ENCODE peak calls at places on chromosomes 11 and 22, in four cellular contexts. P, V, Z and G are unnamed samples. For H3K4me1 and H3K27me3, the result is how much of the 10 kb centered on the place peaks cover.

GRCh38 chr22:45101828-45102227 is 61.9 kb upstream of the NUP50 start:
- DNase-seq in P (peak), V (peak), Z (peak), G (no peak)

GRCh38 chr11:56783448-56784041 is 35.0 kb upstream of the OR9G4 start:
- DNase-seq in P (no peak), V (peak), Z (peak), G (no peak)

GRCh38 chr11:72226701-72227100 is 2.1 kb downstream of the INPPL1 start:
- DNase-seq in P (peak), V (no peak), Z (no peak), G (no peak)

GRCh38 chr11:86073948-86074347 is 5.1 kb upstream of the PICALM start:
- DNase-seq in P (no peak), V (no peak), Z (no peak), G (no peak)

GRCh38 chr22:29359469-29359868 is 28.9 kb downstream of the AP1B1 start:
- DNase-seq in P (peak), V (peak), Z (no peak), G (no peak)

GRCh38 chr22:50587407-50587806 is 4.8 kb upstream of the CHKB start:
- DNase-seq in P (no peak), V (no peak), Z (no peak), G (no peak)

GRCh38 chr11:74926304-74927030 is 22.4 kb downstream of the XRRA1 start:
- DNase-seq in P (no peak), V (no peak), Z (peak), G (no peak)

GRCh38 chr11:107598225-107599139 is 7.5 kb downstream of the ELMOD1 start:
- DNase-seq in P (no peak), V (no peak), Z (no peak), G (no peak)

GRCh38 chr11:122720482-122720881 is 65.0 kb downstream of the UBASH3B start:
- DNase-seq in P (no peak), V (no peak), Z (peak), G (no peak)

GRCh38 chr22:28411125-28411524 is 268.5 kb downstream of the TTC28 start:
- DNase-seq in P (no peak), V (no peak), Z (no peak), G (no peak)

GRCh38 chr22:43411981-43412807 is at the start of gene MPPED1:
- DNase-seq in P (no peak), V (no peak), Z (no peak), G (no peak)
- H3K4me3 ChIP-seq in P (no peak), V (no peak), Z (no peak), G (no peak)

DNA sequence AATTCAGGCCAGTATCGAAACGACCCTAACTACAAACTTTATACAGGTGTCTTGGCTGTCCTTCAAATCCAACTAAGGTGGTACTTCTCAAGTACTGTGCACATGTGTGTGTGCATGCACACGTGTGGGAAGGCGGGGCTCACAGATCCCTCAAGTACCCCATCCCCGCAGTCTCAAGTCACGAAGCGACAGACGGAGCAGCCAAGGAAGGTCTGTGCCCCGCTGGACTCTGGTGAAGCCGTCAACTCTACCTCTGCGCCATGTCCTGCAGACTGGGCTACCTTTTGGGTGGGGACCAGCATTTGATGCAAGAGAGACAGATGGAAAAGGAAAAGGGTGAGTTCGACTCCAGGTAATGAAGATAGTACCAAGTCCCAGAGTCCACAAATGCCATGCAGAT is 169.0 kb downstream of the CRYBB2 start:
- DNase-seq in P (no peak), V (no peak), Z (no peak), G (no peak)
- H3K4me1 ChIP-seq in P (under half), V (under half), Z (under half), G (under half)

GRCh38 chr11:128891410-128891861 is 280 bp downstream of the KCNJ5 start:
- DNase-seq in P (no peak), V (no peak), Z (peak), G (no peak)
- H3K27me3 ChIP-seq in P (under half), V (under half), Z (under half), G (under half)

GRCh38 chr11:326842-327580 is 6.4 kb upstream of the IFITM3 start:
- DNase-seq in P (peak), V (peak), Z (no peak), G (peak)
- H3K4me3 ChIP-seq in P (no peak), V (no peak), Z (no peak), G (no peak)

GRCh38 chr22:40486962-40487602 is 116.7 kb downstream of the SGSM3 start:
- DNase-seq in P (no peak), V (no peak), Z (no peak), G (no peak)

GRCh38 chr22:40487663-40488249 is 117.4 kb downstream of the SGSM3 start:
- DNase-seq in P (no peak), V (no peak), Z (no peak), G (no peak)

GRCh38 chr22:40485813-40486610 is 115.6 kb downstream of the SGSM3 start:
- DNase-seq in P (no peak), V (no peak), Z (peak), G (no peak)

GRCh38 chr22:40482886-40483285 is 112.5 kb downstream of the SGSM3 start:
- DNase-seq in P (no peak), V (no peak), Z (no peak), G (no peak)

DNA sequence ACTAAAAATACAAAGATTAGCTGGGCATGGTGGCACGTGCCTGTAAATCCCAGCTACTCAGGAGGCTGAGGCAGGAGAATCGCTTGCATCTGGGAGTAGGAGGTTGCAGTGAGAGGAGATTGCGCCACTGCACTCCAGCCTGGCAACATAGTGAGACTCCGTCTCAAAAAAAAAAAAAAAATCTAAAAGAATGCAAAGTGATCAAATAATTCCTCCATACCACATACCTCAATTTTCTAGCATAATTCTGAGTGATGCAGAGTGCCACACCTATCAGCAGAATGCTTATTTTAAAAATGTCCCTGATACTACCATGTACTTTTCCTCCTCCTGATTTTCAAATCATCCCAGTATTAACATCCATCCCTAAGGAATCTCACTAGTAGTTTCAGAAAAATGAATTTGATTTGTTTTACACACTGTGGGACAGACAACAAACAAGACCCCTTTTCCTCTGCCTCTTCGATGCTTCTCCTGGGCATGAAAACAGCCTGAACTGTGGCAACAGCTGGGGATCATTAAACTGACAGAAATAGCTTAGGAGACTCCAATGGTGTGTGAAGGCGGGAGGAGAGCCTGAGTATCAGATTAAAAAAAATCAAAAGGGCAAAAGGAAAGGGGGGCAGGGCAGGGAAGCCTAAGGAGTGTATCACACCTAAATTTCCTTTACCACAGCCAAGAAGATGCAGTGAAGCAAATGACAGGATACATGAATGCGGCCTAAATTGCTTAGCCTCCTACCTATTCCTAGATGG is 114.7 kb downstream of the SGSM3 start:
- DNase-seq in P (no peak), V (no peak), Z (no peak), G (no peak)
- H3K4me1 ChIP-seq in P (under half), V (under half), Z (half or more), G (under half)